ENCODE peak calls at places on chromosomes 11 and 22, in five cellular contexts. B is A549, D is cardiac fibroblast, C is upper lobe of right lung, S is colonic mucosa. A is an unnamed sample.
A peak's percentile ranks its signal among the peaks of the same experiment; 100 is the strongest.

GRCh38 chr11:18457435-18457834 is 1.8 kb downstream of the LDHAL6A start:
- DNase-seq in B (peak; percentile 13), D (peak; percentile 16), C (no peak), S (no peak), A (no peak)

GRCh38 chr11:72232260-72233055 is 7.9 kb downstream of the INPPL1 start:
- DNase-seq in B (no peak), D (no peak), C (peak; percentile 46), S (no peak), A (no peak)

GRCh38 chr22:49368976-49369725 is 458.5 kb downstream of the BRD1 start:
- DNase-seq in B (peak; percentile 33), D (no peak), C (peak; percentile 65), S (peak; percentile 14), A (no peak)

GRCh38 chr11:86774422-86774821 is 25.9 kb upstream of the PRSS23 start:
- DNase-seq in B (no peak), D (no peak), C (no peak), S (no peak), A (no peak)

GRCh38 chr11:64034411-64034811 is 1.3 kb upstream of the FLRT1 start:
- DNase-seq in B (no peak), D (no peak), C (no peak), S (no peak), A (no peak)

GRCh38 chr11:116225784-116226410 is 546.9 kb downstream of the BUD13 start:
- DNase-seq in B (no peak), D (no peak), C (no peak), S (no peak), A (no peak)

GRCh38 chr11:2267871-2268825 is 2.2 kb downstream of the ASCL2 start:
- DNase-seq in B (no peak), D (no peak), C (no peak), S (no peak), A (no peak)

GRCh38 chr11:34053161-34053686 is 1.7 kb downstream of the CAPRIN1 start:
- DNase-seq in B (peak; percentile 82), D (peak; percentile 80), C (peak; percentile 87), S (peak; percentile 86), A (peak; percentile 38)

GRCh38 chr11:105265859-105266258 is 126.3 kb upstream of the CARD18 start:
- DNase-seq in B (no peak), D (peak; percentile 38), C (no peak), S (no peak), A (no peak)

GRCh38 chr11:66330931-66331330 is 5.3 kb downstream of the RIN1 start:
- DNase-seq in B (no peak), D (no peak), C (no peak), S (no peak), A (no peak)

GRCh38 chr11:88410636-88411035 is 73.1 kb upstream of the CTSC start:
- DNase-seq in B (no peak), D (no peak), C (no peak), S (no peak), A (no peak)

GRCh38 chr11:111206472-111206871 is 39.1 kb upstream of the POU2AF2 start:
- DNase-seq in B (peak; percentile 48), D (peak; percentile 68), C (no peak), S (no peak), A (peak; percentile 11)

GRCh38 chr11:73308963-73309960 is 1.2 kb downstream of the ARHGEF17 start:
- DNase-seq in B (peak; percentile 88), D (peak; percentile 99), C (peak; percentile 96), S (peak; percentile 82), A (peak; percentile 93)

GRCh38 chr11:117970400-117971024 is 15.7 kb upstream of the IL10RA start:
- DNase-seq in B (no peak), D (no peak), C (peak; percentile 40), S (peak; percentile 62), A (no peak)

GRCh38 chr22:42227435-42227834 is 43.0 kb downstream of the TCF20 start:
- DNase-seq in B (no peak), D (no peak), C (no peak), S (no peak), A (no peak)

GRCh38 chr11:3674189-3674588 is 3.0 kb upstream of the CHRNA10 start:
- DNase-seq in B (peak; percentile 21), D (no peak), C (no peak), S (no peak), A (no peak)

GRCh38 chr11:77136074-77136473 is 8.0 kb downstream of the MYO7A start:
- DNase-seq in B (no peak), D (peak; percentile 48), C (no peak), S (no peak), A (no peak)

GRCh38 chr22:38924197-38924952 is 33.0 kb upstream of the APOBEC3A start:
- DNase-seq in B (peak; percentile 75), D (peak; percentile 94), C (peak; percentile 83), S (peak; percentile 90), A (peak; percentile 88)

GRCh38 chr22:41446057-41446501 is 522 bp downstream of the TOB2 start:
- DNase-seq in B (no peak), D (no peak), C (peak; percentile 77), S (peak; percentile 57), A (no peak)

GRCh38 chr11:61173456-61173855 is 12.2 kb upstream of the VPS37C start:
- DNase-seq in B (peak; percentile 49), D (peak; percentile 22), C (no peak), S (no peak), A (no peak)

GRCh38 chr11:13287026-13287425 is 9.4 kb downstream of the BMAL1 start:
- DNase-seq in B (no peak), D (no peak), C (no peak), S (no peak), A (no peak)

GRCh38 chr11:122803306-122803705 is 35.0 kb upstream of the CRTAM start:
- DNase-seq in B (no peak), D (peak; percentile 41), C (no peak), S (no peak), A (peak; percentile 52)

GRCh38 chr11:93123351-93123898 is 74.4 kb downstream of the SLC36A4 start:
- DNase-seq in B (no peak), D (peak; percentile 77), C (no peak), S (peak; percentile 89), A (no peak)

GRCh38 chr11:62413060-62413696 is 5.7 kb upstream of the SCGB1A1 start:
- DNase-seq in B (no peak), D (no peak), C (no peak), S (no peak), A (no peak)

GRCh38 chr11:105177658-105178057 is 38.1 kb upstream of the CARD18 start:
- DNase-seq in B (peak; percentile 4), D (peak; percentile 88), C (no peak), S (no peak), A (peak; percentile 75)

GRCh38 chr11:73416711-73417265 is 40.6 kb downstream of the RELT start:
- DNase-seq in B (no peak), D (peak; percentile 43), C (no peak), S (no peak), A (no peak)

GRCh38 chr11:119680899-119681370 is 48.1 kb downstream of the NECTIN1 start:
- DNase-seq in B (no peak), D (peak; percentile 57), C (no peak), S (no peak), A (no peak)

GRCh38 chr11:70908223-70908622 is 344.2 kb downstream of the SHANK2 start:
- DNase-seq in B (no peak), D (no peak), C (peak; percentile 34), S (no peak), A (no peak)

DNA sequence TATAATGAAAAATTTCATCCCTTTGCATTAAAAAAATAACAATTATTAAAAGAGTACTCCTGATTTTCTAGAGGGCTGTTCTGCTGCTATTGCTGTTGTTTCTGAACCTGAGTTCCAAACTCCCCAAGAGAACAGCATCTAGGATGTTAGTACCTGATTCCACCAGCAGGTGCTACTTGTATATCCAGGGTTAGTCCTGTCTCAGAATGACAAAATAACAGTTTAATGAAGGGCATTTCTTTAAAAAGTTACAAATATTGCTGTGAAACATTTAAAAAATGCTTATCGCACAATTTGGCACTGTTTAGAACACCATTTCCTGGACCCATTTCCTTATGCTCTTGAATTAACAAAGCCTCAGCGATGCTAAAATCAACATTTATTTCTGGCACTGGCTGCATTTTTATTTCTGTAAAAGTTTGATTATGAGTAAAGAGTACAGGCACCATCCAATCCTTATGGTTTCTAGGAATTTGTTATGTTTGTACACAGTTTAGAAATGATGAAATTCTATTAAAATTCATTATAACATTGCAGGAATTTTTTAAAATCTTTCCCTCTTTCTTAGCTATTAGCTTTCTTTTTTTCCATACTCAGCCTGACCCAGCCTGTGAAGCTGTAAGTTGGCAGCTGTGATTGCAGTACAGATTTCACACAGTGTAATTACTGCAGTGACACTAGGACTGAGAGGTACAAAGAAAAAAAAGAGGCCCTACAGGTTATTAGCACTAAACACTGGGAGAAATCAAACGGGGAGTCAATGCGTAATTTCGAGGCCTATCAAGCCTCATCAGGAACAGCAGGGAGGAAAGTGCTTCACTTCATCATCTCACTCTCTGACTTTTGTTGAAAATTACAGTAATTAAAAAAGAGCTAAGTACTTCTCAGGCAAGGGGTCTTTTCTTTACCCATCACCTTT is 208.8 kb downstream of the DCDC1 start:
- DNase-seq in B (peak; percentile 25), D (no peak), C (no peak), S (no peak), A (no peak)
- TF ChIP-seq CTCF in B (no peak), D (peak; percentile 38), C (peak; percentile 41), S (no peak), A (no peak)

GRCh38 chr22:30566125-30566524 is 8.3 kb downstream of the GAL3ST1 start:
- DNase-seq in B (peak; percentile 46), D (no peak), C (no peak), S (peak; percentile 61), A (no peak)
- TF ChIP-seq CTCF in B (no peak), D (no peak), C (no peak), S (no peak), A (no peak)

DNA sequence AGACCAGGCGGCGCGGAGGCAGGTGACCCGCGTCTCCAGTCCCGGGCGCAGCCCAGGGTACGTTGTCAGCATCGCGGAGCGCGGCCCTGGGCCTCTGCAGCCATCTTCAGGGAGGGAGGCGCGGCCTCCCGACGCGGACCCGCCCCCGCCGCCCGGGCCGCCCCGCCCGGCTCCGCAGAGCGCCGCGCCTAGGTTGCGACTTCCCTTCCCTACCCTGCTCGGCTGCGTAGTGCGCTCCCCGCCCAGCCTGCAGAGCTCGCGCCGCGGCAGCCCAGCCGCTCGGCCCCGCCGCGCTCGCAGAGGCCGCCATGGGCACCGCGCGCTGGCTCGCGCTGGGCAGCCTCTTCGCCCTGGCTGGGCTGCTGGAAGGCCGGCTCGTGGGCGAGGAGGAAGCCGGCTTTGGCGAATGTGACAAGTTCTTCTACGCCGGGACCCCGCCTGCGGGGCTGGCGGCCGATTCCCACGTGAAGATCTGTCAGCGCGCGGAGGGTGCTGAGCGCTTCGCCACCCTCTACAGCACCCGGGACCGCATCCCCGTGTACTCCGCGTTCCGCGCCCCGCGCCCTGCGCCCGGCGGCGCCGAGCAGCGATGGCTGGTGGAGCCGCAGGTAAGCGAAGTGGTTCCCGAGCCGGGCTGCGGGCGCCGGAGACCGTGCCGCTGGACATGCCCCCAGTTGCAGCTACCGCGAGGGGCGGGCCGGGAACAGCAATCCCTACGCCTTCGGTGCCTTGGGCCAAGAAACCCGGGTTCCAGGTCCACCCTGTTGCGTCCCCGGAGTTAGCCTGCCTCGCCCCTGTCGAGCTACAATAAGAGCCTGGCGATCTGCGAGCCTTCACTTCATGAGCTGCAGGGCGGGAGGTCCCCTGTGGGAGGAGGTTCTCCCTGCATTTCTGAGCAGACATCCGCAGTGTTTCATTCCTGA is at the start of gene ENDOD1:
- DNase-seq in B (peak; percentile 75), D (peak; percentile 87), C (peak; percentile 95), S (peak; percentile 88), A (no peak)
- TF ChIP-seq CTCF in B (no peak), D (peak; percentile 6), C (no peak), S (no peak), A (peak; percentile 11)

DNA sequence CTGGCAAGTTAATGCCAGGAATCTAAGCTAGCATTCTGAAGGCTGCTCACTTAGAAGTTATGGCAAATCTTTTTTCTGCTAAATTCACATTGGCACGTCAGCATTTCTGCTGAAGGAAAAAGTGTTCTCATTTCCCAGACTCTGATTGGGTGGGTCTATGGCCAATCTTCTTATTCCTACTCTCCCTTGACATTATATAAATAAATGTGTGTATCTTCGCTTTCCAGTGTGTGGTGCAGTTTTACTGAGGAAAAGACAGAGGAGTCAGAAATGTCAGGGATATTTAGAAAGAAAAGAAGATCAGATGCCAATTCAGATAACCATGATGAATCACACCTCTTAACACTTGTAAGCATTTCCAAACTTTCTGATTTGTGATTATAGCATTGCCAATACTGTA is 3.2 kb upstream of the BDNF start:
- DNase-seq in B (peak; percentile 44), D (peak; percentile 39), C (no peak), S (no peak), A (no peak)
- TF ChIP-seq CTCF in B (peak; percentile 36), D (no peak), C (no peak), S (no peak), A (peak; percentile 13)